ENCODE peak calls at places on chromosomes 1 and 21, in six cellular contexts. One of them, this sample, is unnamed.

GRCh38 chr1:246302671-246303317 is 204.3 kb downstream of the SMYD3 start:
- DNase-seq in K562: no peak
- DNase-seq in SK-N-SH: no peak
- DNase-seq in HCT116: no peak
- DNase-seq in HepG2: no peak
- DNase-seq in H1: no peak
- DNase-seq in this sample: no peak

GRCh38 chr1:164504699-164505098 is 54.3 kb upstream of the PBX1 start:
- DNase-seq in K562: no peak
- DNase-seq in SK-N-SH: no peak
- DNase-seq in HCT116: no peak
- DNase-seq in HepG2: no peak
- DNase-seq in H1: no peak
- DNase-seq in this sample: no peak

GRCh38 chr1:65170511-65171142 is 22.6 kb downstream of the AK4 start:
- DNase-seq in K562: no peak
- DNase-seq in SK-N-SH: peak; percentile 22
- DNase-seq in HCT116: no peak
- DNase-seq in HepG2: no peak
- DNase-seq in H1: no peak
- DNase-seq in this sample: no peak

GRCh38 chr1:206001476-206001888 is 1.7 kb downstream of the RAB7B start:
- DNase-seq in K562: peak; percentile 86
- DNase-seq in SK-N-SH: no peak
- DNase-seq in HCT116: peak; percentile 73
- DNase-seq in HepG2: no peak
- DNase-seq in H1: no peak
- DNase-seq in this sample: peak; percentile 37

GRCh38 chr1:222095606-222096475 is 354.0 kb upstream of the DUSP10 start:
- DNase-seq in K562: peak; percentile 64
- DNase-seq in SK-N-SH: peak; percentile 47
- DNase-seq in HCT116: peak; percentile 31
- DNase-seq in HepG2: peak; percentile 7
- DNase-seq in H1: peak; percentile 33
- DNase-seq in this sample: peak; percentile 48

GRCh38 chr1:56439610-56440264 is 139.6 kb downstream of the PLPP3 start:
- DNase-seq in K562: no peak
- DNase-seq in SK-N-SH: no peak
- DNase-seq in HCT116: no peak
- DNase-seq in HepG2: no peak
- DNase-seq in H1: no peak
- DNase-seq in this sample: no peak

GRCh38 chr1:221327954-221328353 is 413.9 kb downstream of the DUSP10 start:
- DNase-seq in K562: no peak
- DNase-seq in SK-N-SH: peak; percentile 50
- DNase-seq in HCT116: no peak
- DNase-seq in HepG2: no peak
- DNase-seq in H1: no peak
- DNase-seq in this sample: no peak

GRCh38 chr1:174274452-174274851 is 115.1 kb downstream of the RABGAP1L start:
- DNase-seq in K562: no peak
- DNase-seq in SK-N-SH: no peak
- DNase-seq in HCT116: no peak
- DNase-seq in HepG2: peak; percentile 83
- DNase-seq in H1: no peak
- DNase-seq in this sample: no peak

GRCh38 chr1:241475688-241476087 is 43.9 kb downstream of the FH start:
- DNase-seq in K562: no peak
- DNase-seq in SK-N-SH: no peak
- DNase-seq in HCT116: no peak
- DNase-seq in HepG2: no peak
- DNase-seq in H1: no peak
- DNase-seq in this sample: no peak

GRCh38 chr1:241592273-241592958 is 47.8 kb downstream of the CHML start:
- DNase-seq in K562: no peak
- DNase-seq in SK-N-SH: no peak
- DNase-seq in HCT116: peak; percentile 48
- DNase-seq in HepG2: no peak
- DNase-seq in H1: no peak
- DNase-seq in this sample: no peak

GRCh38 chr1:59743324-59744108 is 71.2 kb upstream of the HOOK1 start:
- DNase-seq in K562: no peak
- DNase-seq in SK-N-SH: no peak
- DNase-seq in HCT116: no peak
- DNase-seq in HepG2: no peak
- DNase-seq in H1: no peak
- DNase-seq in this sample: no peak

GRCh38 chr1:84286071-84286470 is 15.4 kb upstream of the SAMD13 start:
- DNase-seq in K562: no peak
- DNase-seq in SK-N-SH: no peak
- DNase-seq in HCT116: no peak
- DNase-seq in HepG2: no peak
- DNase-seq in H1: no peak
- DNase-seq in this sample: no peak

GRCh38 chr1:165369255-165369848 is 12.8 kb upstream of the LMX1A start:
- DNase-seq in K562: peak; percentile 67
- DNase-seq in SK-N-SH: peak; percentile 72
- DNase-seq in HCT116: peak; percentile 32
- DNase-seq in HepG2: peak; percentile 21
- DNase-seq in H1: no peak
- DNase-seq in this sample: peak; percentile 74

GRCh38 chr1:84851839-84852238 is 41.2 kb downstream of the LPAR3 start:
- DNase-seq in K562: no peak
- DNase-seq in SK-N-SH: no peak
- DNase-seq in HCT116: no peak
- DNase-seq in HepG2: no peak
- DNase-seq in H1: no peak
- DNase-seq in this sample: no peak

GRCh38 chr1:221429262-221429661 is 312.6 kb downstream of the DUSP10 start:
- DNase-seq in K562: no peak
- DNase-seq in SK-N-SH: no peak
- DNase-seq in HCT116: no peak
- DNase-seq in HepG2: no peak
- DNase-seq in H1: no peak
- DNase-seq in this sample: no peak

GRCh38 chr21:24076179-24076578 is 1531.1 kb downstream of the MRPL39 start:
- DNase-seq in K562: no peak
- DNase-seq in SK-N-SH: no peak
- DNase-seq in HCT116: no peak
- DNase-seq in HepG2: no peak
- DNase-seq in H1: no peak
- DNase-seq in this sample: no peak

GRCh38 chr1:101992816-101993575 is 3.7 kb downstream of the OLFM3 start:
- DNase-seq in K562: no peak
- DNase-seq in SK-N-SH: no peak
- DNase-seq in HCT116: no peak
- DNase-seq in HepG2: no peak
- DNase-seq in H1: no peak
- DNase-seq in this sample: no peak

GRCh38 chr1:30905898-30906620 is 2.5 kb downstream of the SDC3 start:
- DNase-seq in K562: no peak
- DNase-seq in SK-N-SH: no peak
- DNase-seq in HCT116: no peak
- DNase-seq in HepG2: no peak
- DNase-seq in H1: no peak
- DNase-seq in this sample: no peak

GRCh38 chr1:50976111-50976889 is 6.3 kb downstream of the CDKN2C start:
- DNase-seq in K562: peak; percentile 61
- DNase-seq in SK-N-SH: no peak
- DNase-seq in HCT116: no peak
- DNase-seq in HepG2: no peak
- DNase-seq in H1: no peak
- DNase-seq in this sample: no peak

GRCh38 chr1:18495635-18496034 is 14.9 kb downstream of the KLHDC7A start:
- DNase-seq in K562: no peak
- DNase-seq in SK-N-SH: no peak
- DNase-seq in HCT116: no peak
- DNase-seq in HepG2: no peak
- DNase-seq in H1: no peak
- DNase-seq in this sample: no peak

GRCh38 chr21:37450385-37451044 is 83.9 kb downstream of the DYRK1A start:
- DNase-seq in K562: peak; percentile 61
- DNase-seq in SK-N-SH: no peak
- DNase-seq in HCT116: no peak
- DNase-seq in HepG2: no peak
- DNase-seq in H1: no peak
- DNase-seq in this sample: no peak

GRCh38 chr1:152328801-152329391 is 3.9 kb upstream of the FLG start:
- DNase-seq in K562: no peak
- DNase-seq in SK-N-SH: no peak
- DNase-seq in HCT116: no peak
- DNase-seq in HepG2: no peak
- DNase-seq in H1: no peak
- DNase-seq in this sample: no peak

GRCh38 chr1:32142446-32143301 is 34.8 kb downstream of the KPNA6 start:
- DNase-seq in K562: peak; percentile 51
- DNase-seq in SK-N-SH: peak; percentile 16
- DNase-seq in HCT116: no peak
- DNase-seq in HepG2: peak; percentile 85
- DNase-seq in H1: no peak
- DNase-seq in this sample: peak; percentile 13

GRCh38 chr1:117608758-117609157 is 2.9 kb downstream of the TENT5C start:
- DNase-seq in K562: no peak
- DNase-seq in SK-N-SH: no peak
- DNase-seq in HCT116: no peak
- DNase-seq in HepG2: no peak
- DNase-seq in H1: no peak
- DNase-seq in this sample: no peak

GRCh38 chr1:156870734-156871133 is 10.1 kb downstream of the NTRK1 start:
- DNase-seq in K562: no peak
- DNase-seq in SK-N-SH: no peak
- DNase-seq in HCT116: no peak
- DNase-seq in HepG2: no peak
- DNase-seq in H1: no peak
- DNase-seq in this sample: no peak

GRCh38 chr1:164683235-164683634 is 124.3 kb downstream of the PBX1 start:
- DNase-seq in K562: no peak
- DNase-seq in SK-N-SH: no peak
- DNase-seq in HCT116: peak; percentile 78
- DNase-seq in HepG2: no peak
- DNase-seq in H1: no peak
- DNase-seq in this sample: no peak

GRCh38 chr1:160877221-160877620 is 7.8 kb downstream of the ITLN1 start:
- DNase-seq in K562: no peak
- DNase-seq in SK-N-SH: no peak
- DNase-seq in HCT116: no peak
- DNase-seq in HepG2: no peak
- DNase-seq in H1: no peak
- DNase-seq in this sample: no peak

GRCh38 chr1:207821464-207822045 is 69.7 kb downstream of the CD46 start:
- DNase-seq in K562: no peak
- DNase-seq in SK-N-SH: no peak
- DNase-seq in HCT116: no peak
- DNase-seq in HepG2: no peak
- DNase-seq in H1: no peak
- DNase-seq in this sample: no peak

GRCh38 chr1:201537966-201538617 is 835 bp upstream of the NAV1 start:
- DNase-seq in K562: peak; percentile 9
- DNase-seq in SK-N-SH: no peak
- DNase-seq in HCT116: no peak
- DNase-seq in HepG2: no peak
- DNase-seq in H1: no peak
- DNase-seq in this sample: no peak

GRCh38 chr1:5936126-5936525 is 56.1 kb downstream of the NPHP4 start:
- DNase-seq in K562: no peak
- DNase-seq in SK-N-SH: no peak
- DNase-seq in HCT116: no peak
- DNase-seq in HepG2: no peak
- DNase-seq in H1: no peak
- DNase-seq in this sample: no peak
- TF ChIP-seq JUND in K562: no peak
- TF ChIP-seq JUND in SK-N-SH: no peak
- TF ChIP-seq JUND in HCT116: no peak
- TF ChIP-seq JUND in HepG2: no peak
- TF ChIP-seq JUND in H1: no peak
- TF ChIP-seq JUND in this sample: no peak

GRCh38 chr1:23673086-23673813 is 18.4 kb upstream of the RPL11 start:
- DNase-seq in K562: peak; percentile 74
- DNase-seq in SK-N-SH: no peak
- DNase-seq in HCT116: no peak
- DNase-seq in HepG2: peak; percentile 60
- DNase-seq in H1: peak; percentile 38
- DNase-seq in this sample: peak; percentile 74
- TF ChIP-seq JUND in K562: peak; percentile 59
- TF ChIP-seq JUND in SK-N-SH: no peak
- TF ChIP-seq JUND in HCT116: peak; percentile 15
- TF ChIP-seq JUND in HepG2: no peak
- TF ChIP-seq JUND in H1: no peak
- TF ChIP-seq JUND in this sample: no peak

GRCh38 chr1:81596341-81596740 is 204.4 kb upstream of the ADGRL2 start:
- DNase-seq in K562: no peak
- DNase-seq in SK-N-SH: no peak
- DNase-seq in HCT116: no peak
- DNase-seq in HepG2: no peak
- DNase-seq in H1: no peak
- DNase-seq in this sample: peak; percentile 27

GRCh38 chr1:81590171-81590570 is 210.6 kb upstream of the ADGRL2 start:
- DNase-seq in K562: no peak
- DNase-seq in SK-N-SH: no peak
- DNase-seq in HCT116: no peak
- DNase-seq in HepG2: no peak
- DNase-seq in H1: no peak
- DNase-seq in this sample: no peak

GRCh38 chr1:81594211-81594610 is 206.5 kb upstream of the ADGRL2 start:
- DNase-seq in K562: no peak
- DNase-seq in SK-N-SH: no peak
- DNase-seq in HCT116: no peak
- DNase-seq in HepG2: no peak
- DNase-seq in H1: no peak
- DNase-seq in this sample: no peak

GRCh38 chr1:81588149-81588548 is 212.6 kb upstream of the ADGRL2 start:
- DNase-seq in K562: no peak
- DNase-seq in SK-N-SH: no peak
- DNase-seq in HCT116: no peak
- DNase-seq in HepG2: no peak
- DNase-seq in H1: no peak
- DNase-seq in this sample: no peak

DNA sequence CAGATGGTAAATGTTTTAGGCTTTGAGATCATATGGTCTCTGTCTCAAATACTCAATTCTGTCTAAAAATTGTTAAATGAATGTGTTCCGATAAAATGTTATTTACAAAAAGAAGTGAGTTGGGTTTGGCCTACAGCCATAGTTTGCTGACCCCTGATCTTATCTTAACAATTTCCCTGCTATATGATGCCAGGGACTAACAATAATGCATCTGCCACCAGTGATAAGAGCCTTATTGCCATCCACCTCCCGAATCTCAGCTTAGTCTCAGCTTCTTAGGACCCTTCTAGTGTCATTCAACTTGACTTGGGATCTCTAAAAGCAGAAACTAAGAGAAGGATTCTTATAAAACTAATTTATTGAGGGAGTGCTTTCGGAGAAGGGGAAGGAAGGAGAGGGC is 208.5 kb upstream of the ADGRL2 start:
- DNase-seq in K562: no peak
- DNase-seq in SK-N-SH: no peak
- DNase-seq in HCT116: no peak
- DNase-seq in HepG2: no peak
- DNase-seq in H1: no peak
- DNase-seq in this sample: no peak
- TF ChIP-seq JUND in K562: no peak
- TF ChIP-seq JUND in SK-N-SH: no peak
- TF ChIP-seq JUND in HCT116: no peak
- TF ChIP-seq JUND in HepG2: no peak
- TF ChIP-seq JUND in H1: no peak
- TF ChIP-seq JUND in this sample: no peak

GRCh38 chr1:930633-931138 is 7.0 kb downstream of the SAMD11 start:
- DNase-seq in K562: no peak
- DNase-seq in SK-N-SH: no peak
- DNase-seq in HCT116: no peak
- DNase-seq in HepG2: no peak
- DNase-seq in H1: no peak
- DNase-seq in this sample: no peak
- TF ChIP-seq JUND in K562: no peak
- TF ChIP-seq JUND in SK-N-SH: no peak
- TF ChIP-seq JUND in HCT116: no peak
- TF ChIP-seq JUND in HepG2: no peak
- TF ChIP-seq JUND in H1: no peak
- TF ChIP-seq JUND in this sample: no peak

This sample was measured in T47D.